ENCODE peak calls at places on chromosomes 3 and 15, in eight cellular contexts. I, Y, S, F, G, Q, O and C are unnamed samples.

GRCh38 chr15:31308185-31308639 is 18.4 kb upstream of the KLF13 start:
- DNase-seq in Q (no peak), O (no peak), F (no peak), G (no peak), Y (no peak), S (no peak), I (no peak), C (no peak)

GRCh38 chr3:54951405-54951804 is 23.5 kb upstream of the LRTM1 start:
- DNase-seq in O (peak; percentile 50), S (no peak), G (no peak), Y (peak; percentile 74), Q (no peak), I (peak; percentile 73), F (no peak), C (peak; percentile 69)

GRCh38 chr3:102089904-102090492 is 240.7 kb downstream of the NFKBIZ start:
- DNase-seq in S (no peak), G (no peak), Q (no peak), I (no peak), Y (peak; percentile 18), O (peak; percentile 96), F (no peak), C (no peak)

GRCh38 chr15:64651573-64652260 is 123.7 kb downstream of the RBPMS2 start:
- DNase-seq in O (no peak), F (peak; percentile 53), Q (no peak), Y (no peak), G (no peak), S (peak; percentile 29), I (no peak), C (no peak)

GRCh38 chr15:65309882-65310418 is 5.5 kb downstream of the RNU5B-1 start:
- DNase-seq in F (no peak), G (no peak), Y (no peak), S (no peak), Q (no peak), I (no peak), O (no peak), C (no peak)

GRCh38 chr3:192848371-192849233 is 69.1 kb downstream of the MB21D2 start:
- DNase-seq in S (no peak), Y (no peak), Q (no peak), O (no peak), F (no peak), G (no peak), I (no peak), C (no peak)

GRCh38 chr15:101250931-101251829 is 668 bp downstream of the CHSY1 start:
- DNase-seq in G (no peak), I (peak; percentile 64), O (no peak), S (peak; percentile 42), F (peak; percentile 42), Q (peak; percentile 6), Y (peak; percentile 73), C (no peak)

GRCh38 chr3:113339616-113340244 is 101.6 kb downstream of the CFAP44 start:
- DNase-seq in S (no peak), G (no peak), Y (peak; percentile 6), I (no peak), Q (no peak), F (no peak), O (no peak), C (no peak)

GRCh38 chr15:86115138-86115801 is 35.6 kb downstream of the AGBL1 start:
- DNase-seq in Y (no peak), I (no peak), S (no peak), Q (no peak), G (no peak), O (no peak), F (no peak), C (no peak)

GRCh38 chr3:170417090-170417489 is 1.6 kb upstream of the CLDN11 start:
- DNase-seq in F (no peak), O (no peak), Y (no peak), Q (no peak), I (no peak), S (no peak), G (no peak), C (no peak)

GRCh38 chr15:62783303-62783957 is 259.1 kb upstream of the TPM1 start:
- DNase-seq in S (no peak), F (no peak), Q (no peak), Y (no peak), G (no peak), I (no peak), O (no peak), C (peak; percentile 51)

GRCh38 chr15:33215941-33216872 is 21.7 kb upstream of the FMN1 start:
- DNase-seq in Q (no peak), G (no peak), S (peak; percentile 69), O (no peak), Y (peak; percentile 51), F (no peak), I (no peak), C (no peak)

GRCh38 chr15:31357148-31357547 is 30.5 kb downstream of the KLF13 start:
- DNase-seq in Q (no peak), O (no peak), Y (no peak), I (no peak), S (no peak), F (peak; percentile 65), G (no peak), C (no peak)

GRCh38 chr15:65981837-65982696 is 112.8 kb downstream of the RAB11A start:
- DNase-seq in I (peak; percentile 45), S (no peak), F (peak; percentile 53), O (no peak), Q (peak; percentile 66), G (peak; percentile 13), Y (peak; percentile 83), C (no peak)

GRCh38 chr3:184029456-184029950 is 2.0 kb upstream of the HTR3D start:
- DNase-seq in S (no peak), I (no peak), Y (no peak), G (no peak), O (no peak), Q (no peak), F (no peak), C (no peak)

GRCh38 chr3:24318668-24319287 is 175.9 kb downstream of the THRB start:
- DNase-seq in Q (no peak), S (no peak), Y (no peak), F (no peak), O (peak; percentile 24), G (no peak), I (no peak), C (no peak)

GRCh38 chr15:63176302-63176701 is 13.1 kb upstream of the RAB8B start:
- DNase-seq in Q (no peak), F (no peak), O (no peak), Y (no peak), G (no peak), I (no peak), S (no peak), C (no peak)

GRCh38 chr15:45180201-45180600 is 7.6 kb downstream of the SHF start:
- DNase-seq in O (no peak), I (no peak), F (no peak), G (no peak), Q (no peak), Y (no peak), S (no peak), C (no peak)

GRCh38 chr3:188239035-188239434 is 85.1 kb downstream of the LPP start:
- DNase-seq in O (no peak), Q (no peak), I (no peak), Y (no peak), G (no peak), S (no peak), F (no peak), C (no peak)